ENCODE peak calls at places on chromosomes 12 and 14, in seven cellular contexts. One of them, this sample, is unnamed. For H3K79me2, the result is how much of the 10 kb centered on the place peaks cover.

GRCh38 chr12:101485015-101485414 is 9.9 kb downstream of the SPIC start:
- DNase-seq in HCT116: no peak
- DNase-seq in hepatocyte: no peak
- DNase-seq in mesendoderm: no peak
- DNase-seq in neural progenitor cell: no peak
- DNase-seq in fibroblast of lung: peak
- DNase-seq in GM23248: peak
- DNase-seq in this sample: no peak

GRCh38 chr12:118135788-118136558 is at the start of gene PEBP1:
- DNase-seq in GM23248: peak
- DNase-seq in hepatocyte: peak
- DNase-seq in mesendoderm: peak
- DNase-seq in fibroblast of lung: peak
- DNase-seq in HCT116: peak
- DNase-seq in neural progenitor cell: peak
- DNase-seq in this sample: peak

GRCh38 chr14:60532442-60532841 is 23.5 kb downstream of the SIX6 start:
- DNase-seq in GM23248: no peak
- DNase-seq in mesendoderm: no peak
- DNase-seq in neural progenitor cell: no peak
- DNase-seq in fibroblast of lung: no peak
- DNase-seq in hepatocyte: no peak
- DNase-seq in HCT116: peak
- DNase-seq in this sample: no peak

GRCh38 chr12:10368206-10369171 is 21.4 kb downstream of the KLRK1 start:
- DNase-seq in HCT116: no peak
- DNase-seq in GM23248: no peak
- DNase-seq in fibroblast of lung: no peak
- DNase-seq in hepatocyte: no peak
- DNase-seq in neural progenitor cell: no peak
- DNase-seq in mesendoderm: no peak
- DNase-seq in this sample: no peak

GRCh38 chr12:105164068-105164467 is 56.5 kb downstream of the WASHC4 start:
- DNase-seq in GM23248: no peak
- DNase-seq in hepatocyte: peak
- DNase-seq in neural progenitor cell: no peak
- DNase-seq in fibroblast of lung: no peak
- DNase-seq in mesendoderm: no peak
- DNase-seq in HCT116: no peak
- DNase-seq in this sample: no peak

GRCh38 chr14:91315844-91316267 is 71.4 kb upstream of the GPR68 start:
- DNase-seq in fibroblast of lung: no peak
- DNase-seq in neural progenitor cell: no peak
- DNase-seq in mesendoderm: peak
- DNase-seq in HCT116: no peak
- DNase-seq in hepatocyte: no peak
- DNase-seq in GM23248: no peak
- DNase-seq in this sample: no peak

GRCh38 chr12:95674088-95674595 is 116.4 kb downstream of the NTN4 start:
- DNase-seq in neural progenitor cell: no peak
- DNase-seq in GM23248: no peak
- DNase-seq in fibroblast of lung: no peak
- DNase-seq in mesendoderm: no peak
- DNase-seq in HCT116: no peak
- DNase-seq in hepatocyte: no peak
- DNase-seq in this sample: no peak

GRCh38 chr12:52924764-52925716 is 20.2 kb upstream of the KRT8 start:
- DNase-seq in GM23248: peak
- DNase-seq in hepatocyte: peak
- DNase-seq in mesendoderm: peak
- DNase-seq in HCT116: peak
- DNase-seq in neural progenitor cell: no peak
- DNase-seq in fibroblast of lung: peak
- DNase-seq in this sample: no peak

GRCh38 chr14:66496911-66497310 is 10.7 kb downstream of the CCDC196 start:
- DNase-seq in hepatocyte: no peak
- DNase-seq in mesendoderm: no peak
- DNase-seq in GM23248: no peak
- DNase-seq in neural progenitor cell: no peak
- DNase-seq in fibroblast of lung: no peak
- DNase-seq in HCT116: no peak
- DNase-seq in this sample: no peak

GRCh38 chr12:127722651-127723050 is 544.3 kb upstream of the TMEM132C start:
- DNase-seq in fibroblast of lung: no peak
- DNase-seq in HCT116: no peak
- DNase-seq in hepatocyte: no peak
- DNase-seq in GM23248: no peak
- DNase-seq in mesendoderm: no peak
- DNase-seq in neural progenitor cell: no peak
- DNase-seq in this sample: no peak

GRCh38 chr12:47190271-47190750 is 110.6 kb upstream of the AMIGO2 start:
- DNase-seq in GM23248: peak
- DNase-seq in hepatocyte: no peak
- DNase-seq in neural progenitor cell: no peak
- DNase-seq in HCT116: no peak
- DNase-seq in fibroblast of lung: no peak
- DNase-seq in mesendoderm: peak
- DNase-seq in this sample: no peak

GRCh38 chr14:35814371-35815005 is 5.4 kb upstream of the RALGAPA1 start:
- DNase-seq in neural progenitor cell: peak
- DNase-seq in mesendoderm: peak
- DNase-seq in fibroblast of lung: peak
- DNase-seq in hepatocyte: peak
- DNase-seq in GM23248: peak
- DNase-seq in HCT116: peak
- DNase-seq in this sample: peak

GRCh38 chr14:90630407-90630806 is 185.8 kb downstream of the TTC7B start:
- DNase-seq in HCT116: no peak
- DNase-seq in GM23248: no peak
- DNase-seq in fibroblast of lung: no peak
- DNase-seq in neural progenitor cell: no peak
- DNase-seq in hepatocyte: no peak
- DNase-seq in mesendoderm: no peak
- DNase-seq in this sample: no peak

GRCh38 chr12:77947326-77947725 is 116.6 kb downstream of the NAV3 start:
- DNase-seq in fibroblast of lung: peak
- DNase-seq in GM23248: peak
- DNase-seq in mesendoderm: no peak
- DNase-seq in hepatocyte: peak
- DNase-seq in neural progenitor cell: no peak
- DNase-seq in HCT116: no peak
- DNase-seq in this sample: no peak

GRCh38 chr14:89214221-89214965 is 202.6 kb downstream of the FOXN3 start:
- DNase-seq in fibroblast of lung: peak
- DNase-seq in GM23248: no peak
- DNase-seq in neural progenitor cell: peak
- DNase-seq in mesendoderm: peak
- DNase-seq in hepatocyte: peak
- DNase-seq in HCT116: no peak
- DNase-seq in this sample: peak

GRCh38 chr14:42437809-42438208 is 831.1 kb downstream of the LRFN5 start:
- DNase-seq in hepatocyte: no peak
- DNase-seq in mesendoderm: no peak
- DNase-seq in HCT116: no peak
- DNase-seq in GM23248: no peak
- DNase-seq in fibroblast of lung: no peak
- DNase-seq in neural progenitor cell: no peak
- DNase-seq in this sample: no peak

GRCh38 chr14:34331728-34332623 is 130.1 kb downstream of the SPTSSA start:
- DNase-seq in hepatocyte: peak
- DNase-seq in mesendoderm: peak
- DNase-seq in GM23248: peak
- DNase-seq in fibroblast of lung: peak
- DNase-seq in neural progenitor cell: peak
- DNase-seq in HCT116: peak
- DNase-seq in this sample: peak

GRCh38 chr12:104909761-104910160 is 48.3 kb downstream of the SLC41A2 start:
- DNase-seq in neural progenitor cell: no peak
- DNase-seq in hepatocyte: no peak
- DNase-seq in GM23248: peak
- DNase-seq in mesendoderm: peak
- DNase-seq in fibroblast of lung: peak
- DNase-seq in HCT116: no peak
- DNase-seq in this sample: no peak

GRCh38 chr14:55801121-55801520 is 221.1 kb downstream of the KTN1 start:
- DNase-seq in hepatocyte: no peak
- DNase-seq in mesendoderm: no peak
- DNase-seq in HCT116: no peak
- DNase-seq in fibroblast of lung: no peak
- DNase-seq in GM23248: no peak
- DNase-seq in neural progenitor cell: no peak
- DNase-seq in this sample: no peak

GRCh38 chr14:106268013-106268727 is 741.8 kb downstream of the TMEM121 start:
- DNase-seq in fibroblast of lung: no peak
- DNase-seq in neural progenitor cell: no peak
- DNase-seq in HCT116: no peak
- DNase-seq in hepatocyte: no peak
- DNase-seq in mesendoderm: no peak
- DNase-seq in GM23248: no peak
- DNase-seq in this sample: no peak

DNA sequence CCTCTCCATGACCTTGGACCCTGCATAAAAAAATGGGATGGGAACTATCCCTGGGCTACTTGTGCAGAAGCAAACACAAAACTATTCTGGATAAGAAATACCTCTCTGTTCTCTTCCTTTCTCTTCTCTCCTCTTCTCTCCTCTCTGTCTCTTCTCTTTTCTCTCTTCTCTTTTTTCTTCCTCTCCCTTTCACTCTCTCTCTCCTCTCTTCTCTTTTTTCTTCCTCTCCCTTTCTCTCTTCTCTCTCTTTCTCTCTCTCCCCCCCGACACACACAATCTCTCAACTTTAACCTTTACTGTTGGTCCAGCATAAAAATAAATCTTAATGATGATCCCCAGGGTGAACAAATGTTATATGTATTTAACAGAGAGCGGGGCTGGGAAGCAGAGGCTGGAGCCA is 141.4 kb downstream of the SRGAP1 start:
- DNase-seq in GM23248: no peak
- DNase-seq in fibroblast of lung: no peak
- DNase-seq in hepatocyte: no peak
- DNase-seq in neural progenitor cell: no peak
- DNase-seq in HCT116: no peak
- DNase-seq in mesendoderm: no peak
- DNase-seq in this sample: no peak
- H3K79me2 ChIP-seq in GM23248: half or more
- H3K79me2 ChIP-seq in fibroblast of lung: under half
- H3K79me2 ChIP-seq in hepatocyte: under half
- H3K79me2 ChIP-seq in neural progenitor cell: under half
- H3K79me2 ChIP-seq in HCT116: under half
- H3K79me2 ChIP-seq in mesendoderm: under half
- H3K79me2 ChIP-seq in this sample: under half

GRCh38 chr12:25806271-25806670 is 152.2 kb upstream of the RASSF8 start:
- DNase-seq in GM23248: peak
- DNase-seq in fibroblast of lung: peak
- DNase-seq in HCT116: no peak
- DNase-seq in neural progenitor cell: no peak
- DNase-seq in hepatocyte: no peak
- DNase-seq in mesendoderm: no peak
- DNase-seq in this sample: no peak
- H3K79me2 ChIP-seq in GM23248: under half
- H3K79me2 ChIP-seq in fibroblast of lung: under half
- H3K79me2 ChIP-seq in HCT116: under half
- H3K79me2 ChIP-seq in neural progenitor cell: under half
- H3K79me2 ChIP-seq in hepatocyte: under half
- H3K79me2 ChIP-seq in mesendoderm: under half
- H3K79me2 ChIP-seq in this sample: under half

GRCh38 chr14:61765225-61765943 is 3.2 kb downstream of the SNAPC1 start:
- DNase-seq in mesendoderm: peak
- DNase-seq in HCT116: no peak
- DNase-seq in fibroblast of lung: no peak
- DNase-seq in GM23248: peak
- DNase-seq in neural progenitor cell: no peak
- DNase-seq in hepatocyte: no peak
- DNase-seq in this sample: no peak
- H3K79me2 ChIP-seq in mesendoderm: under half
- H3K79me2 ChIP-seq in HCT116: under half
- H3K79me2 ChIP-seq in fibroblast of lung: under half
- H3K79me2 ChIP-seq in GM23248: half or more
- H3K79me2 ChIP-seq in neural progenitor cell: half or more
- H3K79me2 ChIP-seq in hepatocyte: under half
- H3K79me2 ChIP-seq in this sample: half or more

DNA sequence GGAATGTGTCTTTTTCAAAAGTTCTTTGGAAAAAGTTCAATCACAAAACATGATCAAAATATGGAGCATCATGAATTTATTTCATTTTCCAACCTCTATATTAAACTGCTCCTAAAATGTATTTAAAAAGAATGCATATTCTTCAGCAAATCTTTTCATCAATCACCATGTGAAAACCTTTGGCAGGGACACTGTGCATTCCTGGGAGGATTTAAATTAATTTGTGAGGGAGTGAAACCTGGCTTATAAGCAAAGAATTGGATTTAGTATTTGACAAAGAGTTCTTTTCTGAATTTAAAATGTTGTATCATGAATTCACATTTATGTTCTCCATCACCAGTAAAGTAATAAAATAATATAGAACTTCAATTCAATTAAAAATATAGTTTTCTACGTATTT is 38.2 kb downstream of the PAWR start:
- DNase-seq in hepatocyte: no peak
- DNase-seq in mesendoderm: no peak
- DNase-seq in HCT116: no peak
- DNase-seq in GM23248: no peak
- DNase-seq in neural progenitor cell: no peak
- DNase-seq in fibroblast of lung: no peak
- DNase-seq in this sample: no peak
- H3K79me2 ChIP-seq in hepatocyte: half or more
- H3K79me2 ChIP-seq in mesendoderm: half or more
- H3K79me2 ChIP-seq in HCT116: half or more
- H3K79me2 ChIP-seq in GM23248: half or more
- H3K79me2 ChIP-seq in neural progenitor cell: half or more
- H3K79me2 ChIP-seq in fibroblast of lung: under half
- H3K79me2 ChIP-seq in this sample: half or more

GRCh38 chr12:17370621-17371020 is 719.4 kb downstream of the RERGL start:
- DNase-seq in fibroblast of lung: no peak
- DNase-seq in mesendoderm: no peak
- DNase-seq in HCT116: no peak
- DNase-seq in neural progenitor cell: no peak
- DNase-seq in hepatocyte: no peak
- DNase-seq in GM23248: no peak
- DNase-seq in this sample: no peak

GRCh38 chr12:17371491-17372290 is 718.3 kb downstream of the RERGL start:
- DNase-seq in mesendoderm: no peak
- DNase-seq in hepatocyte: no peak
- DNase-seq in HCT116: no peak
- DNase-seq in fibroblast of lung: no peak
- DNase-seq in GM23248: no peak
- DNase-seq in neural progenitor cell: no peak
- DNase-seq in this sample: no peak

GRCh38 chr12:17372508-17372907 is 717.5 kb downstream of the RERGL start:
- DNase-seq in neural progenitor cell: no peak
- DNase-seq in HCT116: no peak
- DNase-seq in mesendoderm: no peak
- DNase-seq in hepatocyte: no peak
- DNase-seq in fibroblast of lung: no peak
- DNase-seq in GM23248: no peak
- DNase-seq in this sample: no peak

GRCh38 chr12:17369556-17369955 is 720.4 kb downstream of the RERGL start:
- DNase-seq in hepatocyte: no peak
- DNase-seq in HCT116: no peak
- DNase-seq in GM23248: no peak
- DNase-seq in mesendoderm: no peak
- DNase-seq in neural progenitor cell: no peak
- DNase-seq in fibroblast of lung: no peak
- DNase-seq in this sample: no peak
- H3K79me2 ChIP-seq in hepatocyte: under half
- H3K79me2 ChIP-seq in HCT116: under half
- H3K79me2 ChIP-seq in GM23248: under half
- H3K79me2 ChIP-seq in mesendoderm: under half
- H3K79me2 ChIP-seq in neural progenitor cell: under half
- H3K79me2 ChIP-seq in fibroblast of lung: under half
- H3K79me2 ChIP-seq in this sample: under half

GRCh38 chr12:70249903-70250302 is 6.7 kb downstream of the CNOT2 start:
- DNase-seq in neural progenitor cell: no peak
- DNase-seq in mesendoderm: no peak
- DNase-seq in HCT116: no peak
- DNase-seq in GM23248: no peak
- DNase-seq in fibroblast of lung: no peak
- DNase-seq in hepatocyte: no peak
- DNase-seq in this sample: no peak
- H3K79me2 ChIP-seq in neural progenitor cell: half or more
- H3K79me2 ChIP-seq in mesendoderm: half or more
- H3K79me2 ChIP-seq in HCT116: half or more
- H3K79me2 ChIP-seq in GM23248: half or more
- H3K79me2 ChIP-seq in fibroblast of lung: half or more
- H3K79me2 ChIP-seq in hepatocyte: half or more
- H3K79me2 ChIP-seq in this sample: half or more